ENCODE peak calls at places on chromosomes 12 and 14, in nine cellular contexts. I is choroid plexus epithelial cell, Q is fibroblast of pulmonary artery, U is AG10803, H is AG09309, O is dorsolateral prefrontal cortex, P is AG09319, M is type B pancreatic cell, L is fibroblast of lung. S is an unnamed sample.

GRCh38 chr12:27549801-27550652 is 26.0 kb downstream of the PPFIBP1 start:
- DNase-seq in I (peak; percentile 99), Q (peak; percentile 99), U (peak; percentile 99), H (peak; percentile 93), O (no peak), P (peak; percentile 88), M (no peak), L (peak; percentile 99), S (no peak)

GRCh38 chr12:102690267-102690666 is 209.9 kb upstream of the IGF1 start:
- DNase-seq in I (no peak), Q (no peak), U (no peak), H (no peak), O (no peak), P (no peak), M (no peak), L (no peak), S (no peak)

GRCh38 chr12:109718390-109718789 is 4.8 kb downstream of the FAM222A start:
- DNase-seq in I (no peak), Q (no peak), U (no peak), H (no peak), O (no peak), P (no peak), M (no peak), L (no peak), S (peak; percentile 64)

GRCh38 chr12:79424109-79424721 is 266.5 kb downstream of the PAWR start:
- DNase-seq in I (peak; percentile 98), Q (peak; percentile 95), U (peak; percentile 98), H (peak; percentile 91), O (no peak), P (peak; percentile 94), M (no peak), L (peak; percentile 97), S (no peak)

GRCh38 chr14:69877492-69877891 is 1.7 kb upstream of the SMOC1 start:
- DNase-seq in I (peak; percentile 86), Q (peak; percentile 49), U (no peak), H (no peak), O (no peak), P (no peak), M (no peak), L (peak; percentile 8), S (no peak)

GRCh38 chr14:104138098-104138890 is at the start of gene KIF26A:
- DNase-seq in I (peak; percentile 41), Q (no peak), U (no peak), H (no peak), O (peak; percentile 39), P (no peak), M (no peak), L (no peak), S (peak; percentile 55)

GRCh38 chr14:89534896-89535615 is 118.0 kb upstream of the FOXN3 start:
- DNase-seq in I (peak; percentile 88), Q (peak; percentile 58), U (peak; percentile 46), H (peak; percentile 17), O (no peak), P (no peak), M (no peak), L (peak; percentile 79), S (no peak)

GRCh38 chr12:47828967-47829482 is 9.3 kb upstream of the HDAC7 start:
- DNase-seq in I (peak; percentile 60), Q (peak; percentile 73), U (peak; percentile 79), H (no peak), O (no peak), P (no peak), M (no peak), L (peak; percentile 57), S (peak; percentile 33)

GRCh38 chr12:74689071-74689655 is 151.5 kb downstream of the ATXN7L3B start:
- DNase-seq in I (peak; percentile 84), Q (peak; percentile 80), U (peak; percentile 66), H (peak; percentile 33), O (no peak), P (peak; percentile 16), M (no peak), L (peak; percentile 50), S (no peak)

GRCh38 chr12:3090238-3091029 is 13.3 kb downstream of the TSPAN9 start:
- DNase-seq in I (no peak), Q (no peak), U (no peak), H (no peak), O (no peak), P (no peak), M (no peak), L (no peak), S (no peak)
- TF ChIP-seq CTCF in I (no peak), Q (no peak), U (no peak), H (no peak), O (no peak), P (no peak), M (no peak), L (no peak), S (no peak)

DNA sequence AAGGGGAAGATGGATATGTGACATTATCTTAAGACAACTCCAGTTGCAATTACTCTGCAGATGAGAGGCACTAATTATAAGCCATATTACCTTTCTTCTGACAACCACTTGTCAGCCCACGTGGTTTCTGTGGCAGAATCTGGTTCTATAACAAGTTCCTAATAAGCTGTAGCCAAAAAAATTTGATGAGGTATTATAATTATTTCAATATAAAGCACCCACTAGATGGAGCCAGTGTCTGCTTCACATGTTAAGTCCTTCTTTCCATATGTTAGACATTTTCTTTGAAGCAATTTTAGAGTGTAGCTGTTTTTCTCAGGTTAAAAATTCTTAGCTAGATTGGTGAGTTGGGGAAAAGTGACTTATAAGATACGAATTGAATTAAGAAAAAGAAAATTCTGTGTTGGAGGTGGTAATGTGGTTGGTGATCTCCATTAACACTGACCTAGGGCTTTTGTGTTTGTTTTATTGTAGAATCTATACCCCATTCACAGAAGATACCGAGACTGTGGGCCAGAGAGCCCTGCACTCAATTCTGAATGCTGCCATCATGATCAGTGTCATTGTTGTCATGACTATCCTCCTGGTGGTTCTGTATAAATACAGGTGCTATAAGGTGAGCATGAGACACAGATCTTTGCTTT is 36.9 kb downstream of the PSEN1 start:
- DNase-seq in I (peak; percentile 85), Q (peak; percentile 82), U (peak; percentile 61), H (peak; percentile 24), O (no peak), P (peak; percentile 31), M (no peak), L (peak; percentile 44), S (no peak)
- TF ChIP-seq CTCF in I (peak; percentile 56), Q (peak; percentile 50), U (peak; percentile 63), H (peak; percentile 55), O (peak; percentile 72), P (peak; percentile 48), M (peak; percentile 76), L (peak; percentile 54), S (peak; percentile 65)

DNA sequence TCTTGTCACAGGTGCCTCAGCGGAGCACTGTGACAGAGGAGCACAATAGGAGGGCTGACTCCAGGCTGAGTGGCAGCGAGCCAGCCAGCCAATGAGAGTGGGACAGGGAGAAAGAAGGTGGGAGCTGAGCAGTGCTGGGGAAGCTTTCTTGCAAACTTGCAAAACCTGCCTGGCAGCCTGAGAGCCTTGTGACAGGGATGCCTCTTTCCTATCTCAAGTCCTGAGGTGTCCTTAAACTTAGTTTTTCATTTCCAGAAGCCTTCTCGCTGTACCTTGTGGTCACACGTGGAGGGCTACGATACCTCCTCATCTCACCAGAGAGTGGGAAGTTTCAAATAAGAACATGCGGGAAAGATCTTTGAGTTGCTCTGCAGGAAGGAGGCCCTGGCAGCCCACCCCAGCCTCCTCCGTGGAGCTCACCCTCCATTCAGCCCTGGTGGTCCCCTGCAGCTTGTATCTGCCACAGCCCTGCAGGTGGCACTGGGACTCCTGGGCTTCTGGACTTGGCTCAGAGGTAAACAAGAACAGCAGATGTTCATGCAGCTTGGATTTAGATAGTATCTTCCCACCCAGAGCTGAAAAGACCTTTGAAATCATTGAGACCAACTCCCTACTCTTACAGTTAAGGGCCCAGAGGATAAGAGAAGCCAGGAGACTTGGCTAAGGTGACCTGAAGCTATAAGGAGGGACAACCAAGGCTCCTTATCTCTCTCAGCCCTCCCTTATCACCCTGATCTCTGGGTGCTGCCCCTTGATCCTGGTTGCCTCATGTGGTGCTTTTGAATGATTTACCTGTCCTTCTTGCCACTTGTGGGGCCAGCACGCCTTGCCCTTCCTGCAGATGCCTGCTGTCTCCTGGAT is 153.5 kb upstream of the MAX start:
- DNase-seq in I (peak; percentile 48), Q (peak; percentile 38), U (no peak), H (no peak), O (no peak), P (no peak), M (peak; percentile 73), L (no peak), S (no peak)
- TF ChIP-seq CTCF in I (peak; percentile 7), Q (no peak), U (no peak), H (no peak), O (no peak), P (no peak), M (no peak), L (no peak), S (no peak)

DNA sequence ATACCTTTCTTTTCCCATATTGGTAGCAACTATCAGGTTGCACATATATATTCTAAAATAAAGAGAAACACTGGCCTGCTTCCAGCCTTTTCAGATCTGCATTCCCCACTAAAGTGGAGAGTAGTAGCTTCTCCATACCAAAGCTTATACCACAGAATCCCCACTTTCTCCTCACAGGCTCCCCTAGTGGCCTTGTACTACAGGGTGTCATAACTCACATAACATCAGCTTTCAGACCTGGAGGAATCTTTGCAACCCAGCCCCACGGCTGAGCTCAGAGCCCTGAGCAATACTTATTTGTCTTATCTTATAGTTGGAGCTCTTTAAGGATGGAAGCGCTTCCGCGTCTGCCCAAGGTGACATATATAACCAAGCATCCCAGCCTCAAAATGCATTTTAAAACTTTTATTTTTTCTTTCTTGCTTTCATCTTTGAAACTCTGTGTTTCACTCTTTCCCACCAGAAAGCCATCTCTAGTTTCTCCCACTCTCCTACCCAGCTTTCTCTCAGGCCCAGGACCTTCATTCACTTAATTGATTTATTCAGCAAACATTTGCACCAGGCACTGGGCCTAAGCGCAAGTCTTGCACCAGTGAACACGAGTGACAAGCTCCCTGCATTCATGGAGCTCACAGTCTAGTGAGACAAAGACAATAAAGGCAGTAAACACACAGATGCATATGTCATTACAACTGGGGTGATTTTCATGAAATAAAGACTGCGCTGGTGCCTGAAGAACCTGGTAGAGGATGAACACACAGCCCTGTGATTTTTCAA is 254.7 kb downstream of the IPO8 start:
- DNase-seq in I (peak; percentile 72), Q (peak; percentile 59), U (peak; percentile 13), H (no peak), O (no peak), P (no peak), M (no peak), L (peak; percentile 29), S (peak; percentile 13)
- TF ChIP-seq CTCF in I (peak; percentile 80), Q (peak; percentile 69), U (peak; percentile 53), H (peak; percentile 59), O (no peak), P (peak; percentile 40), M (peak; percentile 75), L (peak; percentile 78), S (peak; percentile 68)

GRCh38 chr12:104288635-104289258 is 14.8 kb upstream of the EID3 start:
- DNase-seq in I (peak; percentile 81), Q (peak; percentile 85), U (peak; percentile 78), H (peak; percentile 39), O (peak; percentile 85), P (peak; percentile 62), M (peak; percentile 89), L (peak; percentile 82), S (peak; percentile 77)
- TF ChIP-seq CTCF in I (no peak), Q (no peak), U (no peak), H (no peak), O (peak; percentile 37), P (no peak), M (no peak), L (no peak), S (no peak)